ENCODE peak calls at places on chromosome 14, in four cellular contexts. M, B, X and E are unnamed samples.

GRCh38 chr14:70254476-70254961 is 65.8 kb upstream of the SLC8A3 start:
- DNase-seq in M (peak; percentile 1), X (peak; percentile 63), B (no peak), E (peak; percentile 71)

GRCh38 chr14:58814476-58814875 is 176.7 kb downstream of the DACT1 start:
- DNase-seq in M (no peak), X (no peak), B (no peak), E (no peak)

GRCh38 chr14:21072102-21072501 is 2.0 kb downstream of the ARHGEF40 start:
- DNase-seq in B (no peak), M (peak; percentile 81), X (no peak), E (peak; percentile 70)

GRCh38 chr14:97301931-97302559 is 504.9 kb downstream of the VRK1 start:
- DNase-seq in B (no peak), X (peak; percentile 42), M (no peak), E (peak; percentile 65)

GRCh38 chr14:68182492-68182891 is 362.9 kb downstream of the RAD51B start:
- DNase-seq in X (no peak), B (no peak), M (no peak), E (no peak)

GRCh38 chr14:70027785-70028428 is 148.7 kb downstream of the SMOC1 start:
- DNase-seq in X (peak; percentile 82), M (peak; percentile 46), B (peak; percentile 33), E (peak; percentile 67)

GRCh38 chr14:85487215-85487614 is 42.7 kb upstream of the FLRT2 start:
- DNase-seq in B (no peak), M (peak; percentile 41), X (no peak), E (no peak)

GRCh38 chr14:97408937-97409860 is 612.0 kb downstream of the VRK1 start:
- DNase-seq in M (no peak), B (no peak), X (no peak), E (no peak)

GRCh38 chr14:89276424-89276975 is 140.5 kb downstream of the FOXN3 start:
- DNase-seq in M (peak; percentile 76), X (no peak), B (no peak), E (no peak)

GRCh38 chr14:106551265-106551664 is 1024.9 kb downstream of the TMEM121 start:
- DNase-seq in X (no peak), M (no peak), B (no peak), E (no peak)

GRCh38 chr14:80055226-80055625 is 156.1 kb downstream of the DIO2 start:
- DNase-seq in X (no peak), B (no peak), M (peak; percentile 28), E (no peak)

GRCh38 chr14:22982013-22982476 is 306 bp downstream of the AJUBA start:
- DNase-seq in B (no peak), M (no peak), X (peak; percentile 42), E (peak; percentile 78)

GRCh38 chr14:62301911-62302310 is 539.7 kb downstream of the SNAPC1 start:
- DNase-seq in X (no peak), B (no peak), M (peak; percentile 62), E (no peak)

GRCh38 chr14:35121026-35121886 is 534 bp downstream of the PPP2R3C start:
- DNase-seq in X (no peak), M (no peak), B (no peak), E (no peak)

GRCh38 chr14:95677168-95677835 is 8.9 kb upstream of the TCL1B start:
- DNase-seq in M (no peak), X (no peak), B (no peak), E (no peak)

GRCh38 chr14:49461529-49462401 is 124.4 kb downstream of the RPS29 start:
- DNase-seq in M (peak; percentile 81), B (no peak), X (no peak), E (peak; percentile 77)

GRCh38 chr14:44529026-44529425 is 21.9 kb upstream of the FSCB start:
- DNase-seq in B (no peak), X (no peak), M (no peak), E (no peak)

GRCh38 chr14:44528180-44528579 is 21.1 kb upstream of the FSCB start:
- DNase-seq in B (no peak), X (no peak), M (no peak), E (no peak)

GRCh38 chr14:44530482-44530881 is 23.4 kb upstream of the FSCB start:
- DNase-seq in X (no peak), B (no peak), M (no peak), E (no peak)

GRCh38 chr14:44531648-44532047 is 24.6 kb upstream of the FSCB start:
- DNase-seq in B (no peak), X (no peak), M (no peak), E (no peak)
- H2BK120ac ChIP-seq in B (no peak overlapping the region), X (no peak overlapping the region), M (no peak overlapping the region), E (no peak overlapping the region)

GRCh38 chr14:102502571-102502970 is 7.0 kb downstream of the ANKRD9 start:
- DNase-seq in M (no peak), X (no peak), B (no peak), E (no peak)
- H4K5ac ChIP-seq in M (no peak overlapping the region), X (no peak overlapping the region), B (no peak overlapping the region), E (no peak overlapping the region)

GRCh38 chr14:52790756-52791203 is 627 bp downstream of the GNPNAT1 start:
- DNase-seq in X (no peak), B (no peak), M (no peak), E (no peak)

GRCh38 chr14:52792097-52792415 is 649 bp upstream of the GNPNAT1 start:
- DNase-seq in M (no peak), B (no peak), X (no peak), E (no peak)

GRCh38 chr14:52790011-52790755 is 1.2 kb downstream of the GNPNAT1 start:
- DNase-seq in X (no peak), B (no peak), M (no peak), E (peak; percentile 58)

GRCh38 chr14:52793061-52793460 is 1.7 kb upstream of the GNPNAT1 start:
- DNase-seq in B (no peak), M (peak; percentile 21), X (no peak), E (no peak)

DNA sequence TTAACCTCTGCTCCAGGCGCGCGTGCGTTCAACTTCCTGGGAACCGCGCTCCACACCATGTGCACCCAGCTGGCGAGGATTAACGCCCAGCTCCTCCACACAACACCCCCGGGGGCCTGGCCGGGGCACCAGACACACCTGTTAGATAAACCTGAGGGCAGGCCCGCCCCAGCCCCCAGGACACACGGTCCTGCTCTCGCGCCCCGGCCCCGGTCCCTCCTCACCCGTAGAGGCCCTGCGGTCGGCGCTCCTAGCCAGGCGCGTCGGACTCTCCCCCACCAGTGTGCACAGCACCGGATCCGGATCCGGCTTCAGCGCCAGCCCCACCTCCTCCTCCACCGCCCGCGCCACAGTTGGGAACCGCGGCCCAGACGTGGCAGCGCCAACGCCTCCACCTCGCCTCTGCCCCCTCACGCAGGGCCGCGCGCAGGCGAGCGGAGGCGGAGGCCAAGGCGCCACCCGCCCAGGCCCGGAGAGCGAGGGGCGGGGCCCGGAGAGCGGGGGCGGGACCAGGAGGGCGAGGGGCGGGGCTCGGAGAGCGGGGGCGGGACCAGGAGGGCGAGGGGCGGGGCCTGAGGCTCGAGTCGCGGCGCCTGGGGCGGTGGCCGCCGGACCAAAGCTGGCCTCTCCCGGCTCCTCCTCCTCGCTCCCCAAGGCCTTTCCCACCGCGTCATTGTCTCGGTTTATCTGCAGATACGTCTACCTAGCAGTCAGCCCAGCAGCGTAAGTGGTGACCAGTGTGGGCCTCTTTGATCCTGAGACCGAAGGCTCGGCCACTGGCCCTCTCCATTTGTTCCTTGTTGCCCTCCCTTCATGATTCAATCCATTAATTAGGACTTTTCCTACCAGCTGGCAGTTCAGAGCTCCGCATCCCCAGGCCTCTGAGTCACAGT is at the start of gene GNPNAT1:
- DNase-seq in B (peak; percentile 56), X (peak; percentile 96), M (peak; percentile 91), E (peak; percentile 96)
- H2BK120ac ChIP-seq in B (no peak within 1 kb of the TSS), X (no peak within 1 kb of the TSS), M (peak within 1 kb of the TSS; percentile 98), E (no peak within 1 kb of the TSS)

DNA sequence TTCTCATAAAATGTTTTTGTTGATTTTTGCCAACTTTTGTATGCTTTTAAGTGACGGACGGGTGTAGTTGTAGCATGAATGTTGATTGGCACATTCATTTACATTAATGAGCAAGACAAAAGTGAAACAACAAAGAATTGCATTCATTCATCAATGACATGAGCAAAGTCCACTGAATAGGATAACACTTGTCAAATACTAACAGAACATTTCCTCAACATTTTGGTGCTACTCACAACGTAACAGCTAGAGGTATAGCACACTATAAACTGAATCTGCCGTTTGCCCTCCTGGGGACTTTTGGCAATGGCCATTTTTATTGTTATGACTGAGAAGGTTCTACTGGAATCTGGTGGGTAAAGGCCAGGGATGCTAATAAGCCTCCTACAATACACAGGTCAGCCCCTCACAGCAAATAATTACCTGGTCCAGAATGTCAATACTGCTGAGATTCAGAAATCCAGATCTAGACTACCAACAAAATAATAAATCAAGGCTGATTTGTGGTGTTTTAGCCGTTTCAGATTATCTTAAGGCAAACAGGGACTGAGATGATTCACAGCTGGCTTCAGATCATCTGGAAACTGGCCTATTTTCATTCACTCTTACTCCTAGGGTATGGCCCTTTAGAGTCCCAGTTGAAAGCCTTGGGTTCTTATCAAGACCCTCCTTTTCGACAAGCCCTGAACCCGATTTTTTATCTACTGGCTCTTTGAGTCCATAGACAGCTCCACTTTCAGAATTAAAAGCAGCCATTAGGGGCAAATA is 22.5 kb upstream of the CDKN3 start:
- DNase-seq in X (no peak), M (peak; percentile 53), B (no peak), E (no peak)
- H4K5ac ChIP-seq in X (no peak overlapping the region), M (no peak overlapping the region), B (no peak overlapping the region), E (no peak overlapping the region)

GRCh38 chr14:34038358-34039057 is 87.6 kb upstream of the EGLN3 start:
- DNase-seq in B (no peak), X (no peak), M (no peak), E (no peak)
- H2BK120ac ChIP-seq in B (no peak overlapping the region), X (no peak overlapping the region), M (no peak overlapping the region), E (no peak overlapping the region)

GRCh38 chr14:72183631-72184030 is 251.4 kb downstream of the RGS6 start:
- DNase-seq in B (no peak), M (no peak), X (no peak), E (no peak)

GRCh38 chr14:72182773-72183432 is 250.7 kb downstream of the RGS6 start:
- DNase-seq in X (no peak), M (no peak), B (no peak), E (no peak)

GRCh38 chr14:72186461-72187035 is 254.3 kb downstream of the RGS6 start:
- DNase-seq in X (no peak), M (no peak), B (no peak), E (no peak)
- H4K5ac ChIP-seq in X (no peak overlapping the region), M (no peak overlapping the region), B (no peak overlapping the region), E (no peak overlapping the region)

GRCh38 chr14:51564460-51564859 is 87.2 kb upstream of the FRMD6 start:
- DNase-seq in B (no peak), X (no peak), M (no peak), E (no peak)
- H2BK120ac ChIP-seq in B (no peak overlapping the region), X (no peak overlapping the region), M (peak overlapping the region; percentile 93), E (peak overlapping the region; percentile 56)

DNA sequence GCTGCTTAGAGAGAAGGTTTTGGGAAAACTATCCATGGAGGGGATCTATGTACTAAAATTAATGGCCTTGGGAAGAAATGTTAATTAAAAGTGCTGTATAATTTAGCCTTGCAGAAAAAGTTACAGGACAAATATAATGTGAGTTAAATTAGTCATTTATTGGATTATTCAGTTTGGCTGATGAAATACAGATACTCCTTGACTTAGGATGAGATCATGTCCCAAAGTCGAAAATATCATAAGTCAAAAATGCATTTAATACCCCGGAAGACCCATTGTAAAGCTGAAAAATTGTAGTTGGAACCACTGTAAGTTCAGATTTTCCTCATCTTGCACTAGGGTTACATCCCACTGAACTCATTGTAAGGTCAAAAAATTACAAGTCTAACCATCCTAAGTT is 9.7 kb downstream of the RTRAF start:
- DNase-seq in X (no peak), M (peak; percentile 56), B (no peak), E (no peak)
- H4K5ac ChIP-seq in X (no peak overlapping the region), M (no peak overlapping the region), B (no peak overlapping the region), E (no peak overlapping the region)